ENCODE peak calls at places on chromosomes 4 and X, in five cellular contexts. V is ureter, S is GM13976, K is NCI-H1092, H is neural crest cell. Y is an unnamed sample.

GRCh38 chrX:72620550-72621145 is 48.0 kb upstream of the HDAC8 start:
- DNase-seq in V (peak), S (no peak), K (no peak), H (no peak), Y (peak)

GRCh38 chr4:71229477-71230257 is 109.2 kb upstream of the SLC4A4 start:
- DNase-seq in V (no peak), S (peak), K (peak), H (peak), Y (no peak)

GRCh38 chr4:53721276-53721675 is 130.0 kb upstream of the LNX1 start:
- DNase-seq in V (no peak), S (no peak), K (no peak), H (no peak), Y (no peak)

GRCh38 chr4:26821677-26822503 is 38.8 kb upstream of the STIM2 start:
- DNase-seq in V (no peak), S (no peak), K (no peak), H (no peak), Y (no peak)

GRCh38 chr4:101022151-101023024 is 324.9 kb downstream of the PPP3CA start:
- DNase-seq in V (no peak), S (no peak), K (no peak), H (no peak), Y (no peak)

GRCh38 chr4:167221074-167221473 is 13.2 kb downstream of the SPOCK3 start:
- DNase-seq in V (no peak), S (no peak), K (no peak), H (no peak), Y (no peak)

GRCh38 chrX:38166478-38167083 is 54.1 kb downstream of the SRPX start:
- DNase-seq in V (no peak), S (peak), K (no peak), H (peak), Y (no peak)

GRCh38 chrX:10769696-10770619 is 149.6 kb upstream of the MID1 start:
- DNase-seq in V (no peak), S (no peak), K (peak), H (peak), Y (peak)

GRCh38 chr4:174365018-174365587 is 81.4 kb downstream of the CEP44 start:
- DNase-seq in V (no peak), S (no peak), K (peak), H (peak), Y (no peak)

GRCh38 chr4:106266201-106266600 is 49.8 kb downstream of the TBCK start:
- DNase-seq in V (no peak), S (peak), K (no peak), H (no peak), Y (no peak)

GRCh38 chr4:5045099-5045498 is 6.2 kb upstream of the STK32B start:
- DNase-seq in V (no peak), S (no peak), K (no peak), H (no peak), Y (no peak)

GRCh38 chr4:158446106-158446505 is 75.6 kb upstream of the RXFP1 start:
- DNase-seq in V (no peak), S (no peak), K (no peak), H (no peak), Y (no peak)

GRCh38 chr4:103802766-103803165 is 83.0 kb upstream of the TACR3 start:
- DNase-seq in V (no peak), S (no peak), K (no peak), H (no peak), Y (no peak)

GRCh38 chr4:23958749-23959148 is 68.9 kb upstream of the PPARGC1A start:
- DNase-seq in V (no peak), S (no peak), K (no peak), H (no peak), Y (no peak)

GRCh38 chr4:15653864-15654391 is 1.2 kb downstream of the FBXL5 start:
- DNase-seq in V (no peak), S (peak), K (no peak), H (peak), Y (no peak)

GRCh38 chr4:6085943-6086628 is 67.9 kb upstream of the C4orf50 start:
- DNase-seq in V (no peak), S (no peak), K (no peak), H (no peak), Y (no peak)

GRCh38 chrX:55007633-55008032 is 7.5 kb downstream of the APEX2 start:
- DNase-seq in V (no peak), S (no peak), K (no peak), H (no peak), Y (peak)

GRCh38 chr4:177442623-177443155 is 452 bp upstream of the AGA start:
- DNase-seq in V (no peak), S (peak), K (peak), H (no peak), Y (no peak)

GRCh38 chrX:40174594-40175415 is 77.0 kb upstream of the BCOR start:
- DNase-seq in V (peak), S (no peak), K (peak), H (peak), Y (peak)

GRCh38 chr4:147136308-147136707 is 190.6 kb upstream of the TTC29 start:
- DNase-seq in V (no peak), S (no peak), K (no peak), H (no peak), Y (no peak)

GRCh38 chr4:54942735-54943134 is 182.7 kb downstream of the KDR start:
- DNase-seq in V (no peak), S (no peak), K (no peak), H (no peak), Y (no peak)

GRCh38 chr4:7171191-7171900 is 21.0 kb upstream of the SORCS2 start:
- DNase-seq in V (no peak), S (no peak), K (no peak), H (no peak), Y (no peak)

GRCh38 chrX:16544969-16545368 is 105.0 kb upstream of the S100G start:
- DNase-seq in V (no peak), S (no peak), K (no peak), H (no peak), Y (no peak)

GRCh38 chr4:68872442-68873217 is 56.8 kb downstream of the UGT2B10 start:
- DNase-seq in V (no peak), S (no peak), K (no peak), H (no peak), Y (no peak)

GRCh38 chrX:14864626-14865025 is 8.2 kb downstream of the FANCB start:
- DNase-seq in V (no peak), S (no peak), K (no peak), H (no peak), Y (no peak)

GRCh38 chrX:107654778-107655761 is 26.8 kb downstream of the PRPS1 start:
- DNase-seq in V (peak), S (peak), K (peak), H (peak), Y (peak)

GRCh38 chrX:108131471-108131870 is 39.9 kb downstream of the ATG4A start:
- DNase-seq in V (no peak), S (no peak), K (no peak), H (no peak), Y (no peak)

GRCh38 chr4:578451-579443 is 2.7 kb upstream of the TMEM271 start:
- DNase-seq in V (no peak), S (peak), K (no peak), H (no peak), Y (no peak)

GRCh38 chrX:24229967-24230366 is 80.4 kb downstream of the ZFX start:
- DNase-seq in V (no peak), S (no peak), K (no peak), H (no peak), Y (no peak)

GRCh38 chr4:99645036-99645435 is 12.6 kb downstream of the C4orf54 start:
- DNase-seq in V (no peak), S (no peak), K (no peak), H (no peak), Y (no peak)

GRCh38 chr4:174211611-174212044 is 71.8 kb downstream of the FBXO8 start:
- DNase-seq in V (no peak), S (no peak), K (no peak), H (no peak), Y (no peak)

GRCh38 chrX:55201930-55202579 is 18.1 kb upstream of the PAGE5 start:
- DNase-seq in V (peak), S (no peak), K (no peak), H (no peak), Y (no peak)

GRCh38 chrX:47283015-47283771 is 50.4 kb downstream of the USP11 start:
- DNase-seq in V (no peak), S (peak), K (peak), H (peak), Y (peak)

GRCh38 chrX:18422325-18422724 is 3.1 kb upstream of the CDKL5 start:
- DNase-seq in V (no peak), S (no peak), K (no peak), H (no peak), Y (no peak)

GRCh38 chrX:104913348-104913747 is 307.1 kb downstream of the TEX13A start:
- DNase-seq in V (no peak), S (no peak), K (no peak), H (no peak), Y (no peak)

GRCh38 chr4:82043081-82043808 is 330.5 kb downstream of the HNRNPD start:
- DNase-seq in V (no peak), S (no peak), K (no peak), H (no peak), Y (no peak)

Y was measured in left cardiac atrium.